ENCODE peak calls at places on chromosomes 12 and 14, in seven cellular contexts. D, O, P, I, W, T and F are unnamed samples.

GRCh38 chr12:5428332-5429221 is 3.3 kb upstream of the NTF3 start:
- DNase-seq in D (peak), I (no peak), T (peak), W (no peak), P (peak), O (no peak), F (no peak)

GRCh38 chr14:61769893-61770292 is 7.7 kb downstream of the SNAPC1 start:
- DNase-seq in P (no peak), D (no peak), I (no peak), T (no peak), W (no peak), O (no peak), F (no peak)

GRCh38 chr14:60514378-60515243 is 5.7 kb downstream of the SIX6 start:
- DNase-seq in D (no peak), P (peak), O (no peak), W (peak), I (no peak), T (no peak), F (no peak)

GRCh38 chr12:26845057-26845666 is 12.2 kb upstream of the ITPR2 start:
- DNase-seq in I (peak), P (peak), W (peak), T (peak), D (peak), O (no peak), F (no peak)

GRCh38 chr12:118065380-118065779 is 4.4 kb upstream of the WSB2 start:
- DNase-seq in D (no peak), P (no peak), W (no peak), T (no peak), O (no peak), I (no peak), F (no peak)

GRCh38 chr14:75079521-75079920 is 10.1 kb downstream of the ZC2HC1C start:
- DNase-seq in T (no peak), O (no peak), W (no peak), P (no peak), I (no peak), D (no peak), F (no peak)

GRCh38 chr14:88075298-88075981 is 70.5 kb downstream of the GPR65 start:
- DNase-seq in I (no peak), O (no peak), W (no peak), D (no peak), T (no peak), P (no peak), F (no peak)

GRCh38 chr12:14961466-14962155 is at the start of gene ARHGDIB:
- DNase-seq in T (no peak), O (peak), P (peak), W (no peak), I (peak), D (no peak), F (no peak)

GRCh38 chr14:93533864-93534263 is 103.1 kb downstream of the UNC79 start:
- DNase-seq in O (peak), W (no peak), D (no peak), P (no peak), T (no peak), I (no peak), F (no peak)

GRCh38 chr14:91755560-91755959 is 23.7 kb upstream of the CATSPERB start:
- DNase-seq in O (no peak), P (peak), W (no peak), D (peak), I (no peak), T (peak), F (no peak)

GRCh38 chr12:132186208-132186856 is 42.1 kb downstream of the NOC4L start:
- DNase-seq in D (no peak), O (no peak), I (no peak), W (no peak), T (no peak), P (no peak), F (no peak)

GRCh38 chr14:55448146-55448614 is 7.8 kb upstream of the TBPL2 start:
- DNase-seq in D (peak), T (peak), I (no peak), W (peak), P (peak), O (no peak), F (peak)

GRCh38 chr14:87483651-87484260 is 509.2 kb downstream of the GALC start:
- DNase-seq in O (no peak), P (peak), T (peak), D (peak), W (no peak), I (no peak), F (no peak)

GRCh38 chr14:59183150-59183549 is 5.3 kb upstream of the DAAM1 start:
- DNase-seq in D (no peak), T (no peak), I (no peak), P (no peak), O (no peak), W (no peak), F (no peak)

GRCh38 chr14:73365727-73366126 is 92.6 kb downstream of the NUMB start:
- DNase-seq in I (no peak), T (peak), P (peak), W (no peak), D (no peak), O (no peak), F (no peak)

GRCh38 chr12:6461401-6462233 is 8.9 kb downstream of the VAMP1 start:
- DNase-seq in T (no peak), P (no peak), O (peak), W (no peak), D (no peak), I (peak), F (no peak)

GRCh38 chr14:71716371-71716770 is 215.9 kb upstream of the RGS6 start:
- DNase-seq in O (no peak), D (peak), W (no peak), T (peak), I (no peak), P (peak), F (no peak)

GRCh38 chr14:23042162-23042965 is at the start of gene PSMB11:
- DNase-seq in I (no peak), P (no peak), D (no peak), T (no peak), W (no peak), O (no peak), F (no peak)

GRCh38 chr14:104286086-104286485 is 147.7 kb downstream of the KIF26A start:
- DNase-seq in I (no peak), T (no peak), W (no peak), D (no peak), O (no peak), P (no peak), F (no peak)

GRCh38 chr12:12874014-12874413 is 17.3 kb upstream of the GPRC5A start:
- DNase-seq in D (no peak), T (no peak), P (no peak), W (no peak), O (no peak), I (no peak), F (no peak)

GRCh38 chr12:77238368-77238767 is 173.0 kb upstream of the E2F7 start:
- DNase-seq in W (no peak), P (no peak), T (no peak), I (no peak), D (no peak), O (no peak), F (no peak)

GRCh38 chr14:65704850-65705249 is 292.3 kb downstream of the FUT8 start:
- DNase-seq in I (no peak), O (no peak), P (peak), W (no peak), T (peak), D (peak), F (no peak)

GRCh38 chr12:47321436-47321835 is 241.7 kb upstream of the AMIGO2 start:
- DNase-seq in W (no peak), T (no peak), D (no peak), O (no peak), P (no peak), I (no peak), F (no peak)

GRCh38 chr14:23492618-23493272 is 23.2 kb downstream of the NGDN start:
- DNase-seq in I (no peak), P (peak), O (no peak), W (no peak), T (no peak), D (peak), F (no peak)

GRCh38 chr12:76820888-76821482 is 57.1 kb downstream of the ZDHHC17 start:
- DNase-seq in D (peak), T (peak), I (no peak), P (peak), O (no peak), W (no peak), F (no peak)

GRCh38 chr14:51095854-51096823 is 1.2 kb upstream of the TRIM9 start:
- DNase-seq in T (peak), O (no peak), I (no peak), P (peak), D (peak), W (no peak), F (no peak)

GRCh38 chr12:79547735-79548347 is 142.9 kb downstream of the PAWR start:
- DNase-seq in I (no peak), O (no peak), W (peak), D (peak), T (peak), P (peak), F (peak)

GRCh38 chr14:69043007-69043444 is 63.9 kb upstream of the ACTN1 start:
- DNase-seq in O (peak), W (no peak), D (peak), P (no peak), I (no peak), T (no peak), F (no peak)

GRCh38 chr12:116926283-116927243 is 15.8 kb downstream of the FBXW8 start:
- DNase-seq in O (no peak), I (no peak), W (no peak), P (no peak), D (no peak), T (no peak), F (no peak)

GRCh38 chr12:110466791-110467190 is 1.3 kb downstream of the GPN3 start:
- DNase-seq in D (no peak), P (no peak), T (no peak), I (no peak), W (no peak), O (no peak), F (no peak)
- H3K4me3 ChIP-seq in D (no peak), P (peak), T (peak), I (no peak), W (no peak), O (peak), F (no peak)

DNA sequence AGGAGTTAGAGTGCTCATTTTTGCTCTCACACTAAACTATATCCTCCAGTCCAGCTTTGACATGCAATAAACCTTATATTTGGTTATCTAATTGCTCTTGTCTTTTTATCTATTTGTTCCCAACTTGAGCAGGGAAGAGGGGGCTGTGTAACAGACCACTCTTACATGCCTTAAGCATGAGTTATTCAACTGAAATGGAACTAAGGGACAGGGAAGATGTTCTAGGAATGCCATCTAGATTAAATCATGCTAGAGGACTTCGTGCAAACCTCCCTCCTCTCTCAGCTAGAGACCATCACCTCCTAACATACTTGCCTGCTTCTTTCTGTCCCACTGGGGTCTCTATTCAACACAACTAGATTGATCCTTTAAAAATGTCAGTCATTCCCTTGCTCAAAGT is 20.6 kb downstream of the SPX start:
- DNase-seq in I (no peak), D (no peak), P (no peak), O (no peak), T (no peak), W (no peak), F (no peak)
- H3K4me3 ChIP-seq in I (no peak), D (no peak), P (no peak), O (no peak), T (no peak), W (no peak), F (no peak)

GRCh38 chr14:96095058-96095457 is 55.9 kb downstream of the C14orf132 start:
- DNase-seq in D (no peak), T (no peak), W (no peak), I (no peak), O (no peak), P (no peak), F (no peak)
- H3K4me3 ChIP-seq in D (no peak), T (no peak), W (no peak), I (no peak), O (no peak), P (no peak), F (no peak)

GRCh38 chr14:98594156-98594555 is 677.8 kb downstream of the BCL11B start:
- DNase-seq in D (no peak), I (no peak), T (no peak), O (no peak), P (no peak), W (no peak), F (no peak)
- H3K4me3 ChIP-seq in D (no peak), I (no peak), T (no peak), O (no peak), P (no peak), W (no peak), F (no peak)

GRCh38 chr12:94263011-94263786 is 114.8 kb downstream of the PLXNC1 start:
- DNase-seq in T (peak), P (peak), O (no peak), D (no peak), W (no peak), I (peak), F (no peak)

GRCh38 chr12:94261119-94261518 is 112.7 kb downstream of the PLXNC1 start:
- DNase-seq in T (no peak), O (no peak), W (no peak), P (no peak), D (no peak), I (no peak), F (no peak)

GRCh38 chr12:94261781-94262180 is 113.4 kb downstream of the PLXNC1 start:
- DNase-seq in W (no peak), P (no peak), I (no peak), O (no peak), D (no peak), T (peak), F (no peak)

GRCh38 chr12:94263905-94264655 is 115.7 kb downstream of the PLXNC1 start:
- DNase-seq in T (peak), O (no peak), W (no peak), I (no peak), D (peak), P (peak), F (no peak)

GRCh38 chr12:94262228-94263010 is 114.0 kb downstream of the PLXNC1 start:
- DNase-seq in O (no peak), T (peak), W (peak), I (peak), P (peak), D (peak), F (peak)
- H3K4me3 ChIP-seq in O (peak), T (peak), W (peak), I (peak), P (peak), D (peak), F (peak)

DNA sequence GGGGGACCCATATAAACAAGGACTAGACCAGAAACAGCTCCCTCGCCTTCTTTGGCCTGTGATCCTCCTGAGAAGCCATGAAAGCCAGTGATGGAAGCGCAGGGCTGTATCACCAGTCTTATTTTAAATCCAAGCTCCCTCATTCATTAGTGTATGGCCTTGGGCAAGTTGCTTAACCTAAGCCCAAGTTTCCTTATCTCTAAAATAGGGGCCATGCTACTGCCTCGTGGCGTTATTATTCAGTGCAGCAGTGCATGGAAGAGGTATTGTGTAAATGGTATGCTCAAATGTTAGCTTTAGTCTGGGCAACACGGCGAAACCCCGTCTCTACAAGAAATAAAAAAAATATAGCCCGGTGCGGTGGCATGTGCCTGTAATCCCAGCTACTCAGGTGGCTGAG is 9.9 kb downstream of the ESPL1 start:
- DNase-seq in W (no peak), D (no peak), P (no peak), T (no peak), O (no peak), I (no peak), F (no peak)
- H3K4me3 ChIP-seq in W (no peak), D (no peak), P (no peak), T (no peak), O (no peak), I (no peak), F (no peak)

GRCh38 chr14:85308531-85309300 is 221.2 kb upstream of the FLRT2 start:
- DNase-seq in T (no peak), D (no peak), O (no peak), I (no peak), P (no peak), W (no peak), F (no peak)
- H3K4me3 ChIP-seq in T (no peak), D (no peak), O (no peak), I (no peak), P (no peak), W (no peak), F (no peak)

DNA sequence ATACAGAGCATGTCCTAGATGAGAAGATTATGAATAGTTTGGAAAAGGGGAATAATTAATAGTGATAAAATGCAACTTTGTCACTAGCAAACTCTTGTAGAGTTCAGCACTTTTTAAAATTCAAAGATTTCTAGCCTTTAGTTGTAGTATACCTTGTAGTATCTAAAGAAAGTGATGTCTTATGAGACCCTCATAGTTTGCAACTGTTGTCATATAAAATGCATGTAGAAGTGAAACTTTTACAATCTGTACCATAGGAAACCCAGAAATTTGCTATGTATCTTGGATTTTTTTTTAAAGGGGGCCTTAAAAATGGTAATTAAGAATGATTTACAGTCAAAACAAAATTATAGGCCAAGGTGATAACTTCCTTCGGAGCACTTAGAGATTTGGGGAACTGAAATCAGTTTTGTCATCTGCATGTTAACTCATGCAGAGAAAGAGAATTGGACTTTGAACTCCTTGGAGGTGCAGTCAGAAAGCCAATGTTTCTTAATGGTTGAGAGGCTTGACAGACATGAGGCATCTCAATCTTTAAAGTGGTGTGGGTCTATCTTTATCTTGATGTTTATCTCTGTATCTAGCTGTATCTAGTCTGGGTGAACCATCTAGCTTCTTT is 1.3 kb downstream of the LRRK2 start:
- DNase-seq in O (no peak), W (no peak), T (no peak), I (no peak), P (peak), D (no peak), F (no peak)
- H3K4me3 ChIP-seq in O (peak), W (no peak), T (peak), I (peak), P (peak), D (peak), F (no peak)

DNA sequence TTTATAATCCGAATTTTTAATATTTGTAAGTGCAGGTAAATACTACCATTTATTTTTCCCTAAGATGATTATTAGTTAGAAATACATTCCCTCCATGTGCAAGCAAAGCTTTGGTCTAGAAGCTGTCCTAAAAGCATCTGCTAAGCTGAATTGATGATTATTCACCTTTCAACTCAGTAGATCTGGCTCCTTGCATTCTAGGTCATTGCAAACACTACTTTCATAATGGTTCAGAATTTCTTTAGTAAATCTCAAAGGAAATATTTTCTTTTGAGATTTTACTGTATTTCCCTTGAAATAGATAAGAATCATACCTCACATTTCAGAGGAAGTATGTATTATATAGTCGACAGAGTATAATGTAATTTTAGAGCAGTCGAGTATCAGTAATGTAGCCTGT is 2.4 kb downstream of the ETNK1 start:
- DNase-seq in T (peak), I (no peak), W (no peak), D (no peak), O (no peak), P (peak), F (no peak)
- H3K4me3 ChIP-seq in T (peak), I (peak), W (no peak), D (peak), O (peak), P (peak), F (peak)